ENCODE peak calls at places on chromosome 5, in four cellular contexts. B is astrocyte of the spinal cord, G is dorsolateral prefrontal cortex, S is left lung. T is an unnamed sample.

GRCh38 chr5:134175874-134176522 is 752 bp downstream of the SKP1 start:
- DNase-seq in S (no peak), B (peak), G (no peak), T (peak)

GRCh38 chr5:124371121-124371706 is 375.2 kb downstream of the ZNF608 start:
- DNase-seq in S (no peak), B (no peak), G (no peak), T (no peak)

GRCh38 chr5:96649938-96650540 is 12.1 kb upstream of the CAST start:
- DNase-seq in G (no peak), S (no peak), B (no peak), T (no peak)

GRCh38 chr5:169591636-169592035 is 8.1 kb downstream of the SPDL1 start:
- DNase-seq in G (no peak), S (no peak), B (peak), T (no peak)

GRCh38 chr5:34898258-34898895 is 16.9 kb downstream of the RAD1 start:
- DNase-seq in G (peak), S (no peak), B (peak), T (peak)

GRCh38 chr5:34709861-34710673 is 53.9 kb downstream of the RAI14 start:
- DNase-seq in S (no peak), G (no peak), B (peak), T (no peak)

GRCh38 chr5:147223951-147224791 is 10.7 kb upstream of the STK32A start:
- DNase-seq in B (peak), G (no peak), S (no peak), T (peak)

GRCh38 chr5:130066644-130067043 is 162.4 kb downstream of the CHSY3 start:
- DNase-seq in B (peak), S (no peak), G (no peak), T (no peak)

GRCh38 chr5:124061663-124062062 is 549.7 kb downstream of the CSNK1G3 start:
- DNase-seq in S (no peak), G (no peak), B (peak), T (peak)

GRCh38 chr5:12910611-12911010 is 1006.4 kb upstream of the CTNND2 start:
- DNase-seq in B (no peak), S (no peak), G (no peak), T (peak)

DNA sequence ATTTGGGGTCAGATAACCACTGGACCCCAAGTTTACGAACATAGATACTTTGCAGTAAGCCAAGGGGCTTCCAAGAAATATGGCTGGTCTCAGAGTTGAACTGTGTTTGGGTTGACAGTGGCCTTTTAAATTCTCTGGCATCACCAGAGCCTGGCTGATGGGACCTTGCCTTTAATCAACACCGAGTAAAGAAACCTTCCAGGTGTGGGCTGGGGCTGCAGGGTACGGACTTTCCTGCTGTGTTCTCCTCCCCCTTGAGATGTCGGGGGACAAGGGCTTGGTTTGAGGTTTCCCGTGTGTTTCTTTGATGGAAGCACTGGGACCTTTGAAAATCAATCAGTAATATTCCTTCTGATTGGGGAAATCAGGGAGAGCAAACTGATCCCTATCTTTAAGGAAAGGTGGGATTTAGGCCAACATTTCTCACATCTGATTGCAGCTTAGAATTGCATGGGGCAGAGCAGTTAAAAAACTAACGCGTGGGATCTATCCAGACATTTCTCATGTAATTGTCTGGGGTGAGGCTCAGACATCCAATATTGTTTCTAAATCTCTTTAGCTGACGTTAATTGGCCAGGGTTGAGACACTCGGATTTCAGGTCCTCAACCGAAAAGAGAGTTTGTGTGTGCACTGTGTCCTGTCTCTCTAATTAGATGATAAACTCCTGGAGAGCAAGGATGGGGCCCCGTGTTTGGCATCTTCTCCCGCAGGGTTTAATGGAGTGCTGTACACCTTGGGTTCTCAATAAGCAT is 139.9 kb downstream of the MTX3 start:
- DNase-seq in S (no peak), G (no peak), B (no peak), T (no peak)
- TF ChIP-seq CTCF in S (no peak), G (no peak), B (no peak), T (no peak)

GRCh38 chr5:163574477-163575440 is 69.3 kb downstream of the MAT2B start:
- DNase-seq in S (no peak), B (no peak), G (no peak), T (no peak)

GRCh38 chr5:163578652-163579051 is 73.2 kb downstream of the MAT2B start:
- DNase-seq in G (no peak), S (no peak), B (no peak), T (no peak)

GRCh38 chr5:163585206-163585605 is 79.8 kb downstream of the MAT2B start:
- DNase-seq in B (peak), G (no peak), S (no peak), T (no peak)

GRCh38 chr5:163579729-163580128 is 74.3 kb downstream of the MAT2B start:
- DNase-seq in S (no peak), B (no peak), G (no peak), T (no peak)

GRCh38 chr5:163580516-163580915 is 75.1 kb downstream of the MAT2B start:
- DNase-seq in S (no peak), G (no peak), B (no peak), T (no peak)
- TF ChIP-seq CTCF in S (no peak), G (no peak), B (no peak), T (no peak)

GRCh38 chr5:10484774-10485141 is 43.1 kb downstream of the ROPN1L start:
- DNase-seq in S (no peak), G (no peak), B (no peak), T (no peak)
- TF ChIP-seq CTCF in S (no peak), G (no peak), B (no peak), T (no peak)

GRCh38 chr5:112419596-112420110 is 576 bp upstream of the EPB41L4A start:
- DNase-seq in S (peak), B (peak), G (no peak), T (peak)

GRCh38 chr5:112418412-112419049 is 546 bp downstream of the EPB41L4A start:
- DNase-seq in S (peak), G (no peak), B (peak), T (peak)

GRCh38 chr5:112419050-112419595 is at the start of gene EPB41L4A:
- DNase-seq in G (no peak), B (no peak), S (peak), T (no peak)

GRCh38 chr5:112417931-112418358 is 1.1 kb downstream of the EPB41L4A start:
- DNase-seq in B (peak), G (no peak), S (peak), T (peak)

GRCh38 chr5:112420111-112420864 is 1.2 kb upstream of the EPB41L4A start:
- DNase-seq in G (peak), S (peak), B (peak), T (peak)
- TF ChIP-seq CTCF in G (peak), S (peak), B (peak), T (peak)

DNA sequence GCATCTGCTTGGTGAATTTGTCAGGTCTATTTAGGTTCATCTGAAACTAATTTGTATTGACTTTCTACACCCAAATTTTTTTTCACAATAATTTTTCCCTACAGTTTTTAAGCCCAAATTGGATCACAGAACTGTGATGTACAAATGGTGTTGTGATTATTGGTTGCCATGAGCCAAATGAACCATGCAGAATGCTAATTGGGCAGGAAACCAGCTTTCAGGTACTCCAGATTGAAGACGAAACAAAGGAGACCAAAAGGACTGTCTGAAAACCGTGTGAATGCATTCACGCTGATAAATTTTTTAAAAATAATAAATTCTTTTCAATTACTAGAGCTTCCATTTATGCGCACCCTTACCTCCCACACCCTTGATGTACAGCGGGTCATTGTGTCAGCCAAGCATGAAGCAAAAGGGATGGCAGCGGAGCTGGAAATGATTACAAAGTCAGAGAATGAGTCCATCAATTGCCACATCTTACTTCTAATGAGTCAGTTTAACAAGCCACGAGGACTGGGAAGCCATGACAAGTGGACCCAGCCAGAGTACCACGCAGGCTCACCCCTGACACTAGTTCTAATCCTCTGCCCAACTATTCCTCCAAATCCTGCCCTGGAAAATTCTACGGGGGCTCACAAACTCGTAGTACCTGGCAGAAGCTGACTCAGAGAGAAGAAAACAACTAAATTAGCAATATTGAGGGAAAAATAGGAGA is 66.5 kb downstream of the SEMA6A start:
- DNase-seq in G (no peak), B (no peak), S (no peak), T (no peak)
- TF ChIP-seq CTCF in G (no peak), B (no peak), S (no peak), T (no peak)

GRCh38 chr5:56598941-56599340 is 216.4 kb upstream of the MAP3K1 start:
- DNase-seq in B (no peak), S (no peak), G (no peak), T (no peak)

GRCh38 chr5:56595561-56595960 is 219.8 kb upstream of the MAP3K1 start:
- DNase-seq in S (no peak), B (peak), G (no peak), T (no peak)

GRCh38 chr5:56596154-56596553 is 219.2 kb upstream of the MAP3K1 start:
- DNase-seq in S (no peak), B (no peak), G (no peak), T (no peak)

GRCh38 chr5:56591081-56591480 is 224.3 kb upstream of the MAP3K1 start:
- DNase-seq in G (no peak), S (no peak), B (no peak), T (no peak)

GRCh38 chr5:56594821-56595220 is 220.5 kb upstream of the MAP3K1 start:
- DNase-seq in G (no peak), S (no peak), B (no peak), T (no peak)
- TF ChIP-seq CTCF in G (no peak), S (no peak), B (no peak), T (no peak)

GRCh38 chr5:160021818-160022446 is 13.0 kb downstream of the TTC1 start:
- DNase-seq in G (no peak), S (no peak), B (peak), T (peak)
- TF ChIP-seq CTCF in G (peak), S (peak), B (peak), T (peak)

GRCh38 chr5:11719888-11720481 is 184.3 kb downstream of the CTNND2 start:
- DNase-seq in B (peak), G (peak), S (no peak), T (peak)
- TF ChIP-seq CTCF in B (peak), G (peak), S (peak), T (peak)

T was measured in MCF 10A.